ENCODE peak calls at places on chromosome 1, in seven cellular contexts. V is stimulated activated CD8-positive, alpha-beta memory T cell treated with anti-CD3 and anti-CD28 coated beads, Interleukin-12 subunit alpha, Interleukin-12 subunit beta, amount 100 ng/mL, for 4 hours; H is endothelial cell; Y is NCI-H1092; M is foreskin melanocyte; C is neural crest cell; Q is AML-193. I is an unnamed sample.

GRCh38 chr1:12167493-12168429 is 970 bp downstream of the TNFRSF1B start:
- DNase-seq in V (peak), H (no peak), Y (no peak), M (no peak), C (no peak), Q (no peak), I (peak)

GRCh38 chr1:240800291-240800690 is 188.3 kb upstream of the GREM2 start:
- DNase-seq in V (no peak), H (no peak), Y (no peak), M (no peak), C (no peak), Q (no peak), I (no peak)

GRCh38 chr1:165411396-165411795 is 33.5 kb downstream of the RXRG start:
- DNase-seq in V (no peak), H (no peak), Y (no peak), M (no peak), C (no peak), Q (no peak), I (no peak)

GRCh38 chr1:57637155-57637554 is 213.3 kb upstream of the DAB1 start:
- DNase-seq in V (no peak), H (no peak), Y (no peak), M (no peak), C (no peak), Q (no peak), I (no peak)

GRCh38 chr1:56437959-56438358 is 141.4 kb downstream of the PLPP3 start:
- DNase-seq in V (no peak), H (no peak), Y (no peak), M (peak), C (no peak), Q (no peak), I (no peak)

GRCh38 chr1:72062584-72062983 is 219.8 kb downstream of the NEGR1 start:
- DNase-seq in V (no peak), H (no peak), Y (no peak), M (no peak), C (no peak), Q (no peak), I (no peak)

GRCh38 chr1:91804546-91805023 is 81.4 kb downstream of the TGFBR3 start:
- DNase-seq in V (peak), H (no peak), Y (no peak), M (no peak), C (no peak), Q (no peak), I (no peak)

GRCh38 chr1:179923044-179923443 is 31.6 kb upstream of the CEP350 start:
- DNase-seq in V (no peak), H (no peak), Y (no peak), M (no peak), C (no peak), Q (peak), I (no peak)

GRCh38 chr1:207962716-207963428 is 51.9 kb upstream of the CD34 start:
- DNase-seq in V (no peak), H (no peak), Y (no peak), M (peak), C (no peak), Q (peak), I (no peak)

GRCh38 chr1:208298593-208299233 is 54.5 kb upstream of the PLXNA2 start:
- DNase-seq in V (no peak), H (no peak), Y (peak), M (no peak), C (no peak), Q (no peak), I (no peak)

GRCh38 chr1:27027575-27028250 is 15.1 kb upstream of the TENT5B start:
- DNase-seq in V (no peak), H (no peak), Y (no peak), M (no peak), C (no peak), Q (no peak), I (no peak)

GRCh38 chr1:4425892-4426291 is 228.5 kb upstream of the AJAP1 start:
- DNase-seq in V (no peak), H (no peak), Y (no peak), M (no peak), C (peak), Q (no peak), I (no peak)

GRCh38 chr1:244237445-244237844 is 186.4 kb downstream of the ZBTB18 start:
- DNase-seq in V (no peak), H (no peak), Y (no peak), M (no peak), C (no peak), Q (no peak), I (no peak)

GRCh38 chr1:234962340-234962989 is 166.2 kb downstream of the TOMM20 start:
- DNase-seq in V (no peak), H (no peak), Y (no peak), M (peak), C (no peak), Q (peak), I (no peak)

GRCh38 chr1:208030320-208031091 is 119.6 kb upstream of the CD34 start:
- DNase-seq in V (no peak), H (no peak), Y (no peak), M (no peak), C (no peak), Q (no peak), I (no peak)

GRCh38 chr1:161229896-161230295 is 4.0 kb downstream of the TOMM40L start:
- DNase-seq in V (no peak), H (no peak), Y (no peak), M (no peak), C (no peak), Q (peak), I (no peak)

GRCh38 chr1:182604128-182604834 is at the start of gene RGS16:
- DNase-seq in V (peak), H (peak), Y (peak), M (peak), C (peak), Q (peak), I (peak)

GRCh38 chr1:22137006-22137720 is 5.7 kb downstream of the WNT4 start:
- DNase-seq in V (no peak), H (no peak), Y (no peak), M (no peak), C (no peak), Q (no peak), I (no peak)

GRCh38 chr1:231983266-231984193 is 356.9 kb downstream of the DISC1 start:
- DNase-seq in V (no peak), H (no peak), Y (no peak), M (no peak), C (no peak), Q (no peak), I (no peak)

GRCh38 chr1:226403522-226404034 is 4.3 kb downstream of the PARP1 start:
- DNase-seq in V (no peak), H (peak), Y (no peak), M (peak), C (peak), Q (no peak), I (peak)

GRCh38 chr1:244013100-244013499 is 38.0 kb upstream of the ZBTB18 start:
- DNase-seq in V (no peak), H (no peak), Y (no peak), M (no peak), C (no peak), Q (no peak), I (no peak)

GRCh38 chr1:84571150-84571535 is 3.1 kb downstream of the CTBS start:
- DNase-seq in V (no peak), H (no peak), Y (no peak), M (no peak), C (no peak), Q (no peak), I (no peak)

GRCh38 chr1:233904979-233905415 is 521 bp downstream of the SLC35F3 start:
- DNase-seq in V (no peak), H (peak), Y (no peak), M (no peak), C (peak), Q (no peak), I (peak)

GRCh38 chr1:85330206-85330605 is 53.8 kb upstream of the BCL10 start:
- DNase-seq in V (no peak), H (no peak), Y (no peak), M (no peak), C (no peak), Q (no peak), I (no peak)

GRCh38 chr1:218557731-218558130 is 212.6 kb downstream of the TGFB2 start:
- DNase-seq in V (no peak), H (no peak), Y (peak), M (peak), C (no peak), Q (no peak), I (peak)

GRCh38 chr1:54247858-54248257 is 47.9 kb downstream of the MRPL37 start:
- DNase-seq in V (no peak), H (no peak), Y (no peak), M (no peak), C (no peak), Q (no peak), I (no peak)

GRCh38 chr1:41152622-41153044 is 89.5 kb downstream of the SCMH1 start:
- DNase-seq in V (no peak), H (no peak), Y (no peak), M (no peak), C (no peak), Q (no peak), I (no peak)

GRCh38 chr1:203181586-203182376 is 4.7 kb downstream of the CHI3L1 start:
- DNase-seq in V (no peak), H (no peak), Y (no peak), M (no peak), C (no peak), Q (no peak), I (no peak)

GRCh38 chr1:156262461-156263287 is 14.8 kb upstream of the PAQR6 start:
- DNase-seq in V (no peak), H (no peak), Y (no peak), M (no peak), C (no peak), Q (no peak), I (no peak)

I was measured in glutamatergic neuron.